ENCODE peak calls at places on chromosomes 2 and 18, in seven cellular contexts. One of them, this sample, is unnamed.
A peak's percentile ranks its signal among the peaks of the same experiment; 100 is the strongest.

GRCh38 chr2:20179179-20179754 is 45.7 kb downstream of the SDC1 start:
- DNase-seq in GM12878: no peak
- DNase-seq in IMR-90: no peak
- DNase-seq in right lobe of liver: no peak
- DNase-seq in uterus: no peak
- DNase-seq in endothelial cell of umbilical vein: no peak
- DNase-seq in sigmoid colon: no peak
- DNase-seq in this sample: no peak

GRCh38 chr2:46034535-46034934 is 262.7 kb upstream of the EPAS1 start:
- DNase-seq in right lobe of liver: peak; percentile 37
- DNase-seq in GM12878: no peak
- DNase-seq in uterus: no peak
- DNase-seq in sigmoid colon: no peak
- DNase-seq in IMR-90: no peak
- DNase-seq in endothelial cell of umbilical vein: peak; percentile 63
- DNase-seq in this sample: no peak

GRCh38 chr2:21251216-21251971 is 127.6 kb downstream of the TDRD15 start:
- DNase-seq in uterus: no peak
- DNase-seq in sigmoid colon: no peak
- DNase-seq in IMR-90: no peak
- DNase-seq in GM12878: no peak
- DNase-seq in endothelial cell of umbilical vein: peak; percentile 9
- DNase-seq in right lobe of liver: no peak
- DNase-seq in this sample: peak; percentile 13

GRCh38 chr2:227267406-227268115 is 57.5 kb upstream of the MFF start:
- DNase-seq in IMR-90: no peak
- DNase-seq in uterus: no peak
- DNase-seq in right lobe of liver: no peak
- DNase-seq in endothelial cell of umbilical vein: no peak
- DNase-seq in GM12878: no peak
- DNase-seq in sigmoid colon: no peak
- DNase-seq in this sample: no peak

GRCh38 chr2:3108105-3108504 is 269.5 kb downstream of the EIPR1 start:
- DNase-seq in GM12878: no peak
- DNase-seq in endothelial cell of umbilical vein: no peak
- DNase-seq in sigmoid colon: peak; percentile 43
- DNase-seq in uterus: no peak
- DNase-seq in right lobe of liver: no peak
- DNase-seq in IMR-90: no peak
- DNase-seq in this sample: no peak

GRCh38 chr2:237060518-237061312 is 25.0 kb upstream of the COPS8 start:
- DNase-seq in uterus: peak; percentile 44
- DNase-seq in GM12878: no peak
- DNase-seq in IMR-90: peak; percentile 72
- DNase-seq in sigmoid colon: no peak
- DNase-seq in right lobe of liver: no peak
- DNase-seq in endothelial cell of umbilical vein: peak; percentile 77
- DNase-seq in this sample: peak; percentile 37

GRCh38 chr2:205352593-205352992 is 329.7 kb upstream of the NRP2 start:
- DNase-seq in right lobe of liver: no peak
- DNase-seq in endothelial cell of umbilical vein: no peak
- DNase-seq in GM12878: no peak
- DNase-seq in sigmoid colon: no peak
- DNase-seq in uterus: no peak
- DNase-seq in IMR-90: peak; percentile 47
- DNase-seq in this sample: no peak

GRCh38 chr2:60891175-60891574 is 9.8 kb downstream of the REL start:
- DNase-seq in sigmoid colon: no peak
- DNase-seq in endothelial cell of umbilical vein: no peak
- DNase-seq in GM12878: no peak
- DNase-seq in IMR-90: no peak
- DNase-seq in right lobe of liver: no peak
- DNase-seq in uterus: no peak
- DNase-seq in this sample: no peak

GRCh38 chr2:111952871-111953497 is 54.6 kb downstream of the MERTK start:
- DNase-seq in endothelial cell of umbilical vein: no peak
- DNase-seq in sigmoid colon: no peak
- DNase-seq in GM12878: no peak
- DNase-seq in right lobe of liver: no peak
- DNase-seq in uterus: no peak
- DNase-seq in IMR-90: no peak
- DNase-seq in this sample: no peak

GRCh38 chr2:98736464-98736889 is 5.5 kb upstream of the MGAT4A start:
- DNase-seq in right lobe of liver: no peak
- DNase-seq in uterus: no peak
- DNase-seq in GM12878: no peak
- DNase-seq in sigmoid colon: no peak
- DNase-seq in IMR-90: no peak
- DNase-seq in endothelial cell of umbilical vein: peak; percentile 6
- DNase-seq in this sample: no peak

GRCh38 chr18:50429207-50429948 is 54.5 kb downstream of the SKA1 start:
- DNase-seq in IMR-90: peak; percentile 12
- DNase-seq in uterus: no peak
- DNase-seq in sigmoid colon: no peak
- DNase-seq in GM12878: no peak
- DNase-seq in endothelial cell of umbilical vein: peak; percentile 29
- DNase-seq in right lobe of liver: no peak
- DNase-seq in this sample: no peak

GRCh38 chr2:194700726-194701125 is 956.3 kb upstream of the SLC39A10 start:
- DNase-seq in GM12878: no peak
- DNase-seq in sigmoid colon: no peak
- DNase-seq in IMR-90: no peak
- DNase-seq in endothelial cell of umbilical vein: peak; percentile 52
- DNase-seq in uterus: no peak
- DNase-seq in right lobe of liver: no peak
- DNase-seq in this sample: no peak

GRCh38 chr18:23573948-23574431 is 12.3 kb downstream of the NPC1 start:
- DNase-seq in right lobe of liver: peak; percentile 63
- DNase-seq in GM12878: no peak
- DNase-seq in endothelial cell of umbilical vein: peak; percentile 25
- DNase-seq in sigmoid colon: no peak
- DNase-seq in uterus: peak; percentile 25
- DNase-seq in IMR-90: peak; percentile 72
- DNase-seq in this sample: no peak

GRCh38 chr2:19651466-19651865 is 250.3 kb downstream of the TTC32 start:
- DNase-seq in uterus: no peak
- DNase-seq in right lobe of liver: no peak
- DNase-seq in GM12878: no peak
- DNase-seq in IMR-90: no peak
- DNase-seq in sigmoid colon: no peak
- DNase-seq in endothelial cell of umbilical vein: no peak
- DNase-seq in this sample: no peak

GRCh38 chr2:217075225-217075802 is 215.4 kb upstream of the TNP1 start:
- DNase-seq in GM12878: no peak
- DNase-seq in endothelial cell of umbilical vein: no peak
- DNase-seq in sigmoid colon: no peak
- DNase-seq in uterus: peak; percentile 56
- DNase-seq in right lobe of liver: no peak
- DNase-seq in IMR-90: peak; percentile 69
- DNase-seq in this sample: no peak

GRCh38 chr2:52884971-52885370 is 882.6 kb upstream of the CHAC2 start:
- DNase-seq in sigmoid colon: no peak
- DNase-seq in uterus: no peak
- DNase-seq in GM12878: no peak
- DNase-seq in IMR-90: no peak
- DNase-seq in endothelial cell of umbilical vein: no peak
- DNase-seq in right lobe of liver: no peak
- DNase-seq in this sample: no peak

GRCh38 chr18:33581816-33582215 is 3.8 kb downstream of the ASXL3 start:
- DNase-seq in endothelial cell of umbilical vein: no peak
- DNase-seq in IMR-90: no peak
- DNase-seq in right lobe of liver: no peak
- DNase-seq in sigmoid colon: no peak
- DNase-seq in uterus: no peak
- DNase-seq in GM12878: no peak
- DNase-seq in this sample: no peak

GRCh38 chr2:224208034-224208433 is 168.9 kb upstream of the SERPINE2 start:
- DNase-seq in right lobe of liver: no peak
- DNase-seq in IMR-90: no peak
- DNase-seq in GM12878: no peak
- DNase-seq in uterus: no peak
- DNase-seq in sigmoid colon: no peak
- DNase-seq in endothelial cell of umbilical vein: no peak
- DNase-seq in this sample: no peak

GRCh38 chr2:241833101-241833937 is 24.3 kb downstream of the NEU4 start:
- DNase-seq in sigmoid colon: peak; percentile 41
- DNase-seq in uterus: peak; percentile 62
- DNase-seq in GM12878: no peak
- DNase-seq in right lobe of liver: no peak
- DNase-seq in endothelial cell of umbilical vein: peak; percentile 31
- DNase-seq in IMR-90: peak; percentile 55
- DNase-seq in this sample: no peak

GRCh38 chr2:148658807-148659722 is 14.5 kb downstream of the EPC2 start:
- DNase-seq in uterus: no peak
- DNase-seq in GM12878: peak; percentile 56
- DNase-seq in endothelial cell of umbilical vein: peak; percentile 75
- DNase-seq in right lobe of liver: no peak
- DNase-seq in IMR-90: peak; percentile 79
- DNase-seq in sigmoid colon: no peak
- DNase-seq in this sample: no peak

GRCh38 chr2:234569776-234570430 is 73.0 kb upstream of the ARL4C start:
- DNase-seq in uterus: no peak
- DNase-seq in endothelial cell of umbilical vein: no peak
- DNase-seq in IMR-90: no peak
- DNase-seq in GM12878: no peak
- DNase-seq in right lobe of liver: no peak
- DNase-seq in sigmoid colon: no peak
- DNase-seq in this sample: no peak

GRCh38 chr2:47890711-47891368 is 15.5 kb downstream of the FBXO11 start:
- DNase-seq in sigmoid colon: no peak
- DNase-seq in right lobe of liver: no peak
- DNase-seq in uterus: no peak
- DNase-seq in endothelial cell of umbilical vein: no peak
- DNase-seq in IMR-90: no peak
- DNase-seq in GM12878: no peak
- DNase-seq in this sample: no peak

GRCh38 chr2:121768143-121768755 is 12.8 kb downstream of the TSN start:
- DNase-seq in GM12878: no peak
- DNase-seq in uterus: no peak
- DNase-seq in endothelial cell of umbilical vein: no peak
- DNase-seq in sigmoid colon: no peak
- DNase-seq in IMR-90: no peak
- DNase-seq in right lobe of liver: no peak
- DNase-seq in this sample: no peak
- TF ChIP-seq POLR2A in GM12878: no peak
- TF ChIP-seq POLR2A in uterus: no peak
- TF ChIP-seq POLR2A in endothelial cell of umbilical vein: no peak
- TF ChIP-seq POLR2A in sigmoid colon: no peak
- TF ChIP-seq POLR2A in IMR-90: no peak
- TF ChIP-seq POLR2A in right lobe of liver: no peak
- TF ChIP-seq POLR2A in this sample: no peak

GRCh38 chr2:8573942-8574195 is 108.0 kb upstream of the ID2 start:
- DNase-seq in uterus: no peak
- DNase-seq in endothelial cell of umbilical vein: no peak
- DNase-seq in GM12878: no peak
- DNase-seq in right lobe of liver: no peak
- DNase-seq in IMR-90: no peak
- DNase-seq in sigmoid colon: no peak
- DNase-seq in this sample: no peak
- H3K27ac ChIP-seq in uterus: no peak overlapping the region
- H3K27ac ChIP-seq in endothelial cell of umbilical vein: no peak overlapping the region
- H3K27ac ChIP-seq in GM12878: peak overlapping the region; percentile 51
- H3K27ac ChIP-seq in right lobe of liver: no peak overlapping the region
- H3K27ac ChIP-seq in IMR-90: no peak overlapping the region
- H3K27ac ChIP-seq in sigmoid colon: no peak overlapping the region
- H3K27ac ChIP-seq in this sample: no peak overlapping the region

DNA sequence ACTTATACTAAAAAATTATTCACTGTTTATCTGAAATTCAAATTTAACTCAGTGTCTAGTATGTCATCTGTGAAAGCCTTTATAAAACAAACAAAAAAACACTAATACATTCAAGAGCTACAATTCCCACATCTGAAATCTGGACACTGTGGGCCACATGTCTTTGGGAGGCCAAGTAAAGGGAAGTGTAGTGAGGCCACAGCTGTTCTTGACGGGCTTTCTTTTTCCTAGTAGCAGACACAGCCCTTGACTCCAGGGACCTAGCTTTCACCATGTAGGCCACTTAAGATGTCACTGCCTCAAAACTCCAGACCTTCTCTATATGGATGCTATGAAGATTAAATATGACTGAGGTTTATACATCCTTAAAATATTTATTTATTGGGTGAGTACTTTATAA is 91.1 kb downstream of the RBMS1 start:
- DNase-seq in uterus: no peak
- DNase-seq in endothelial cell of umbilical vein: no peak
- DNase-seq in GM12878: no peak
- DNase-seq in right lobe of liver: no peak
- DNase-seq in IMR-90: no peak
- DNase-seq in sigmoid colon: no peak
- DNase-seq in this sample: no peak
- H3K4me1 ChIP-seq in uterus: peaks cover 9% of the 10 kb centered on the region
- H3K4me1 ChIP-seq in endothelial cell of umbilical vein: peaks cover 61% of the 10 kb centered on the region
- H3K4me1 ChIP-seq in GM12878: no peaks in the 10 kb centered on the region
- H3K4me1 ChIP-seq in right lobe of liver: no peaks in the 10 kb centered on the region
- H3K4me1 ChIP-seq in IMR-90: peaks cover 28% of the 10 kb centered on the region
- H3K4me1 ChIP-seq in sigmoid colon: no peaks in the 10 kb centered on the region
- H3K4me1 ChIP-seq in this sample: peaks cover 19% of the 10 kb centered on the region

GRCh38 chr2:41836944-41837343 is 210.9 kb upstream of the PKDCC start:
- DNase-seq in GM12878: no peak
- DNase-seq in right lobe of liver: no peak
- DNase-seq in sigmoid colon: no peak
- DNase-seq in IMR-90: peak; percentile 58
- DNase-seq in uterus: no peak
- DNase-seq in endothelial cell of umbilical vein: peak; percentile 43
- DNase-seq in this sample: peak; percentile 35

GRCh38 chr2:41837610-41838009 is 210.2 kb upstream of the PKDCC start:
- DNase-seq in sigmoid colon: no peak
- DNase-seq in endothelial cell of umbilical vein: no peak
- DNase-seq in uterus: no peak
- DNase-seq in right lobe of liver: no peak
- DNase-seq in GM12878: no peak
- DNase-seq in IMR-90: no peak
- DNase-seq in this sample: no peak

DNA sequence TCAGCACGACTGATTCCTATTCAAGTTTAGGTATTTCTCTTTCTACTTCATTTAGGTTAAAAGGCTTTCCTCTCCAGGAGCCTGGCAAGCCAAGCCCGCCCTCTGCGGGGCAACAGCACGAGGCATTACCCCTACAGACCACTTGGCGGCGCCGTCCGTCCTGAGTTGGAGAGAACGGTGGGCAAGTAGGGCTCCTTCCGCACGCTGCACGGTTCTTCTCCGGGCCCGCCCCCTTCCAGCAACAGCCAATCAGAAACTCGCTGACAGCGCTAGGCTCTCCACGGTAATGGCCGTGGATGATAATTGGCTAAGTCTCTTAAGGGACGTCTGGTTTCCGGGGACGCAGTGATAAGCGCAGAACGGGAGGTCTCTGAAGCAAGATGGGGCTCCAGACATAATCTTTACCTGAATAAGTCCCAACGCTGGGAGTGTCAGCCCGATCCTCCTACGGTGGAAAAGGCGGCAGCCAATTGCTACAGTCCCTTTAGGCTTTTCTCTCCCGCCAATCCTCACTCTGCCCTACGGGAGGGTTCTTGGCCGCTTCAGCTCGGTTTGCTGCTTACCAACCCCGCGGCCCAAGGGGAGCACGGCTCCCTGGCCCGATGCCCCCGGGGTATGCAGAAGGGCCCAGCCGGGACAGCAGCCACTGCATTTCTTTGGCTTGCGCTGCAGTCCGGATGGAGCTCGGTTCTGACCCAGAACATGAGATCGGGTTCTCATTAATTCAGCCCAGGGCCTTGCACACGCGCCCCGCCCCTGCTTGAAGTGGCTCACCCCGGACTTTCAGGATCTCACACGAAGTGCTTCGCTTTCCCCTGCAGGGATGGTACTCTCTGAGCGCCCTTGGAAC is 206.9 kb upstream of the PKDCC start:
- DNase-seq in sigmoid colon: peak; percentile 98
- DNase-seq in GM12878: peak; percentile 88
- DNase-seq in uterus: peak; percentile 96
- DNase-seq in endothelial cell of umbilical vein: peak; percentile 94
- DNase-seq in IMR-90: peak; percentile 97
- DNase-seq in right lobe of liver: peak; percentile 94
- DNase-seq in this sample: peak; percentile 98
- TF ChIP-seq POLR2A in sigmoid colon: peak; percentile 55
- TF ChIP-seq POLR2A in GM12878: peak; percentile 73
- TF ChIP-seq POLR2A in uterus: peak; percentile 47
- TF ChIP-seq POLR2A in endothelial cell of umbilical vein: peak; percentile 28
- TF ChIP-seq POLR2A in IMR-90: peak; percentile 54
- TF ChIP-seq POLR2A in right lobe of liver: peak; percentile 75
- TF ChIP-seq POLR2A in this sample: peak; percentile 74

This sample was measured in transverse colon.